ENCODE peak calls at places on chromosomes 16 and 17, in four cellular contexts. J, H, X and U are unnamed samples.

GRCh38 chr17:43359469-43360105 is 39.2 kb upstream of the ARL4D start:
- DNase-seq in J (no peak), H (no peak), X (no peak), U (no peak)

GRCh38 chr16:728131-728889 is 1.4 kb downstream of the HAGHL start:
- DNase-seq in J (peak; percentile 47), H (peak; percentile 82), X (no peak), U (peak; percentile 51)

GRCh38 chr17:21296097-21297025 is 11.8 kb downstream of the MAP2K3 start:
- DNase-seq in J (no peak), H (no peak), X (no peak), U (no peak)

GRCh38 chr16:77816293-77816692 is 27.9 kb downstream of the VAT1L start:
- DNase-seq in J (no peak), H (no peak), X (peak; percentile 34), U (no peak)

GRCh38 chr17:29760279-29760721 is 137.6 kb upstream of the CORO6 start:
- DNase-seq in J (no peak), H (no peak), X (no peak), U (no peak)

GRCh38 chr17:45353047-45353446 is 36.2 kb upstream of the MAP3K14 start:
- DNase-seq in J (no peak), H (no peak), X (no peak), U (no peak)

GRCh38 chr17:81345211-81346089 is 49.8 kb upstream of the BAHCC1 start:
- DNase-seq in J (peak; percentile 91), H (peak; percentile 56), X (peak; percentile 64), U (peak; percentile 35)

GRCh38 chr16:87457724-87458423 is 35.0 kb downstream of the ZCCHC14 start:
- DNase-seq in J (no peak), H (no peak), X (no peak), U (no peak)

GRCh38 chr17:49968380-49969133 is 433 bp upstream of the DLX4 start:
- DNase-seq in J (peak; percentile 57), H (no peak), X (peak; percentile 10), U (peak; percentile 41)

GRCh38 chr17:21287703-21288449 is 3.4 kb downstream of the MAP2K3 start:
- DNase-seq in J (no peak), H (peak; percentile 89), X (no peak), U (no peak)

GRCh38 chr17:59490259-59490658 is 75.2 kb upstream of the DHX40 start:
- DNase-seq in J (no peak), H (no peak), X (no peak), U (no peak)

GRCh38 chr16:84548971-84549844 is 44.7 kb upstream of the MEAK7 start:
- DNase-seq in J (no peak), H (no peak), X (no peak), U (no peak)

GRCh38 chr16:27742333-27742732 is 192.4 kb downstream of the KATNIP start:
- DNase-seq in J (no peak), H (no peak), X (no peak), U (no peak)

GRCh38 chr17:19979917-19980770 is 2.5 kb upstream of the AKAP10 start:
- DNase-seq in J (no peak), H (no peak), X (no peak), U (no peak)

GRCh38 chr16:75244225-75244792 is 7.1 kb downstream of the BCAR1 start:
- DNase-seq in J (no peak), H (peak; percentile 53), X (no peak), U (no peak)

GRCh38 chr16:86882586-86883280 is 304.4 kb downstream of the FOXL1 start:
- DNase-seq in J (no peak), H (no peak), X (no peak), U (no peak)

GRCh38 chr17:44992242-44992939 is 24.3 kb upstream of the C1QL1 start:
- DNase-seq in J (peak; percentile 43), H (no peak), X (no peak), U (no peak)

GRCh38 chr16:57821149-57821971 is 19.1 kb upstream of the KIFC3 start:
- DNase-seq in J (no peak), H (no peak), X (no peak), U (no peak)

GRCh38 chr16:3664187-3664896 is 9.9 kb downstream of the DNASE1 start:
- DNase-seq in J (no peak), H (no peak), X (no peak), U (no peak)

GRCh38 chr17:32622540-32622939 is 135.7 kb downstream of the CDK5R1 start:
- DNase-seq in J (no peak), H (no peak), X (no peak), U (no peak)

GRCh38 chr17:40936976-40937375 is 470 bp downstream of the KRT23 start:
- DNase-seq in J (no peak), H (no peak), X (no peak), U (no peak)

GRCh38 chr16:69406780-69407331 is 17.6 kb upstream of the CYB5B start:
- DNase-seq in J (no peak), H (no peak), X (no peak), U (no peak)

GRCh38 chr17:59219992-59220327 is 351 bp upstream of the GDPD1 start:
- DNase-seq in J (no peak), H (no peak), X (no peak), U (no peak)

GRCh38 chr17:42104264-42104663 is 6.0 kb upstream of the ZNF385C start:
- DNase-seq in J (no peak), H (no peak), X (no peak), U (no peak)

GRCh38 chr17:51154176-51154575 is 817 bp downstream of the NME1 start:
- DNase-seq in J (no peak), H (no peak), X (no peak), U (no peak)

GRCh38 chr16:67641779-67642708 is 2.9 kb upstream of the CARMIL2 start:
- DNase-seq in J (no peak), H (peak; percentile 64), X (peak; percentile 82), U (no peak)

GRCh38 chr16:1564325-1564724 is 30.9 kb downstream of the TMEM204 start:
- DNase-seq in J (no peak), H (no peak), X (no peak), U (no peak)

GRCh38 chr17:36703860-36704266 is 102.5 kb downstream of the MRM1 start:
- DNase-seq in J (no peak), H (peak; percentile 45), X (no peak), U (no peak)

GRCh38 chr16:89039756-89040155 is 53.9 kb upstream of the ACSF3 start:
- DNase-seq in J (no peak), H (no peak), X (no peak), U (no peak)

GRCh38 chr16:15954814-15955151 is 5.4 kb downstream of the ABCC1 start:
- DNase-seq in J (no peak), H (no peak), X (no peak), U (no peak)

GRCh38 chr16:9567674-9568073 is 476.2 kb downstream of the HAPSTR1 start:
- DNase-seq in J (peak; percentile 5), H (no peak), X (no peak), U (no peak)

GRCh38 chr17:11503292-11503691 is 95.0 kb upstream of the DNAH9 start:
- DNase-seq in J (no peak), H (no peak), X (no peak), U (no peak)

GRCh38 chr17:67180275-67180674 is 64.7 kb downstream of the HELZ start:
- DNase-seq in J (no peak), H (no peak), X (no peak), U (no peak)